ENCODE peak calls at places on chromosomes 2 and 18, in eight cellular contexts. One of them, this sample, is unnamed.

GRCh38 chr18:59233017-59233410 is 13.1 kb downstream of the GRP start:
- DNase-seq in non-pigmented ciliary epithelial cell: no peak
- DNase-seq in HEK293T: no peak
- DNase-seq in T-helper 1 cell: no peak
- DNase-seq in stimulated activated CD4-positive, alpha-beta T cell treated with anti-CD3 and anti-CD28 coated beads, Interleukin-1b, Interleukin-23, amount 100 ng/mL, for 1 hour: no peak
- DNase-seq in M059J: peak; percentile 94
- DNase-seq in HFFc6: peak; percentile 89
- DNase-seq in NCI-H1092 treated with DMSO at 0.1 percent for 48 hours: no peak
- DNase-seq in this sample: peak; percentile 71

GRCh38 chr2:26807788-26808460 is 22.1 kb downstream of the CENPA start:
- DNase-seq in non-pigmented ciliary epithelial cell: no peak
- DNase-seq in HEK293T: no peak
- DNase-seq in T-helper 1 cell: no peak
- DNase-seq in stimulated activated CD4-positive, alpha-beta T cell treated with anti-CD3 and anti-CD28 coated beads, Interleukin-1b, Interleukin-23, amount 100 ng/mL, for 1 hour: no peak
- DNase-seq in M059J: peak; percentile 51
- DNase-seq in HFFc6: no peak
- DNase-seq in NCI-H1092 treated with DMSO at 0.1 percent for 48 hours: no peak
- DNase-seq in this sample: no peak

GRCh38 chr2:32161296-32161695 is 4.4 kb upstream of the SLC30A6 start:
- DNase-seq in non-pigmented ciliary epithelial cell: no peak
- DNase-seq in HEK293T: no peak
- DNase-seq in T-helper 1 cell: no peak
- DNase-seq in stimulated activated CD4-positive, alpha-beta T cell treated with anti-CD3 and anti-CD28 coated beads, Interleukin-1b, Interleukin-23, amount 100 ng/mL, for 1 hour: no peak
- DNase-seq in M059J: no peak
- DNase-seq in HFFc6: no peak
- DNase-seq in NCI-H1092 treated with DMSO at 0.1 percent for 48 hours: no peak
- DNase-seq in this sample: no peak

GRCh38 chr2:189542145-189542882 is 38.3 kb downstream of the SLC40A1 start:
- DNase-seq in non-pigmented ciliary epithelial cell: no peak
- DNase-seq in HEK293T: no peak
- DNase-seq in T-helper 1 cell: no peak
- DNase-seq in stimulated activated CD4-positive, alpha-beta T cell treated with anti-CD3 and anti-CD28 coated beads, Interleukin-1b, Interleukin-23, amount 100 ng/mL, for 1 hour: no peak
- DNase-seq in M059J: peak; percentile 9
- DNase-seq in HFFc6: no peak
- DNase-seq in NCI-H1092 treated with DMSO at 0.1 percent for 48 hours: no peak
- DNase-seq in this sample: no peak

GRCh38 chr18:76494541-76495403 is at the start of gene ZNF516:
- DNase-seq in non-pigmented ciliary epithelial cell: no peak
- DNase-seq in HEK293T: no peak
- DNase-seq in T-helper 1 cell: no peak
- DNase-seq in stimulated activated CD4-positive, alpha-beta T cell treated with anti-CD3 and anti-CD28 coated beads, Interleukin-1b, Interleukin-23, amount 100 ng/mL, for 1 hour: no peak
- DNase-seq in M059J: peak; percentile 24
- DNase-seq in HFFc6: no peak
- DNase-seq in NCI-H1092 treated with DMSO at 0.1 percent for 48 hours: peak; percentile 67
- DNase-seq in this sample: no peak

GRCh38 chr2:71281950-71282349 is 49.6 kb upstream of the ZNF638 start:
- DNase-seq in non-pigmented ciliary epithelial cell: no peak
- DNase-seq in HEK293T: no peak
- DNase-seq in T-helper 1 cell: no peak
- DNase-seq in stimulated activated CD4-positive, alpha-beta T cell treated with anti-CD3 and anti-CD28 coated beads, Interleukin-1b, Interleukin-23, amount 100 ng/mL, for 1 hour: no peak
- DNase-seq in M059J: no peak
- DNase-seq in HFFc6: no peak
- DNase-seq in NCI-H1092 treated with DMSO at 0.1 percent for 48 hours: no peak
- DNase-seq in this sample: no peak

GRCh38 chr2:241942416-241943208 is 73.1 kb downstream of the RTP5 start:
- DNase-seq in non-pigmented ciliary epithelial cell: no peak
- DNase-seq in HEK293T: no peak
- DNase-seq in T-helper 1 cell: no peak
- DNase-seq in stimulated activated CD4-positive, alpha-beta T cell treated with anti-CD3 and anti-CD28 coated beads, Interleukin-1b, Interleukin-23, amount 100 ng/mL, for 1 hour: no peak
- DNase-seq in M059J: no peak
- DNase-seq in HFFc6: no peak
- DNase-seq in NCI-H1092 treated with DMSO at 0.1 percent for 48 hours: no peak
- DNase-seq in this sample: no peak

GRCh38 chr2:217776631-217777030 is 226.2 kb downstream of the TNS1 start:
- DNase-seq in non-pigmented ciliary epithelial cell: no peak
- DNase-seq in HEK293T: no peak
- DNase-seq in T-helper 1 cell: no peak
- DNase-seq in stimulated activated CD4-positive, alpha-beta T cell treated with anti-CD3 and anti-CD28 coated beads, Interleukin-1b, Interleukin-23, amount 100 ng/mL, for 1 hour: no peak
- DNase-seq in M059J: no peak
- DNase-seq in HFFc6: no peak
- DNase-seq in NCI-H1092 treated with DMSO at 0.1 percent for 48 hours: no peak
- DNase-seq in this sample: no peak

GRCh38 chr18:52572036-52572750 is 232.2 kb downstream of the DCC start:
- DNase-seq in non-pigmented ciliary epithelial cell: no peak
- DNase-seq in HEK293T: no peak
- DNase-seq in T-helper 1 cell: no peak
- DNase-seq in stimulated activated CD4-positive, alpha-beta T cell treated with anti-CD3 and anti-CD28 coated beads, Interleukin-1b, Interleukin-23, amount 100 ng/mL, for 1 hour: no peak
- DNase-seq in M059J: no peak
- DNase-seq in HFFc6: no peak
- DNase-seq in NCI-H1092 treated with DMSO at 0.1 percent for 48 hours: no peak
- DNase-seq in this sample: no peak

GRCh38 chr2:160367887-160368286 is 125.7 kb downstream of the RBMS1 start:
- DNase-seq in non-pigmented ciliary epithelial cell: peak; percentile 91
- DNase-seq in HEK293T: peak; percentile 14
- DNase-seq in T-helper 1 cell: no peak
- DNase-seq in stimulated activated CD4-positive, alpha-beta T cell treated with anti-CD3 and anti-CD28 coated beads, Interleukin-1b, Interleukin-23, amount 100 ng/mL, for 1 hour: no peak
- DNase-seq in M059J: peak; percentile 98
- DNase-seq in HFFc6: peak; percentile 92
- DNase-seq in NCI-H1092 treated with DMSO at 0.1 percent for 48 hours: no peak
- DNase-seq in this sample: peak; percentile 95

GRCh38 chr2:182863642-182864041 is 2.8 kb downstream of the FRZB start:
- DNase-seq in non-pigmented ciliary epithelial cell: no peak
- DNase-seq in HEK293T: no peak
- DNase-seq in T-helper 1 cell: no peak
- DNase-seq in stimulated activated CD4-positive, alpha-beta T cell treated with anti-CD3 and anti-CD28 coated beads, Interleukin-1b, Interleukin-23, amount 100 ng/mL, for 1 hour: no peak
- DNase-seq in M059J: no peak
- DNase-seq in HFFc6: no peak
- DNase-seq in NCI-H1092 treated with DMSO at 0.1 percent for 48 hours: no peak
- DNase-seq in this sample: no peak

GRCh38 chr18:37783771-37784170 is 218.2 kb upstream of the CELF4 start:
- DNase-seq in non-pigmented ciliary epithelial cell: no peak
- DNase-seq in HEK293T: no peak
- DNase-seq in T-helper 1 cell: no peak
- DNase-seq in stimulated activated CD4-positive, alpha-beta T cell treated with anti-CD3 and anti-CD28 coated beads, Interleukin-1b, Interleukin-23, amount 100 ng/mL, for 1 hour: no peak
- DNase-seq in M059J: no peak
- DNase-seq in HFFc6: no peak
- DNase-seq in NCI-H1092 treated with DMSO at 0.1 percent for 48 hours: no peak
- DNase-seq in this sample: no peak

GRCh38 chr2:122713800-122714199 is 958.3 kb downstream of the TSN start:
- DNase-seq in non-pigmented ciliary epithelial cell: no peak
- DNase-seq in HEK293T: no peak
- DNase-seq in T-helper 1 cell: no peak
- DNase-seq in stimulated activated CD4-positive, alpha-beta T cell treated with anti-CD3 and anti-CD28 coated beads, Interleukin-1b, Interleukin-23, amount 100 ng/mL, for 1 hour: no peak
- DNase-seq in M059J: no peak
- DNase-seq in HFFc6: no peak
- DNase-seq in NCI-H1092 treated with DMSO at 0.1 percent for 48 hours: no peak
- DNase-seq in this sample: no peak

GRCh38 chr18:37529296-37529695 is 36.3 kb downstream of the CELF4 start:
- DNase-seq in non-pigmented ciliary epithelial cell: no peak
- DNase-seq in HEK293T: no peak
- DNase-seq in T-helper 1 cell: no peak
- DNase-seq in stimulated activated CD4-positive, alpha-beta T cell treated with anti-CD3 and anti-CD28 coated beads, Interleukin-1b, Interleukin-23, amount 100 ng/mL, for 1 hour: no peak
- DNase-seq in M059J: no peak
- DNase-seq in HFFc6: no peak
- DNase-seq in NCI-H1092 treated with DMSO at 0.1 percent for 48 hours: no peak
- DNase-seq in this sample: no peak

GRCh38 chr2:85183481-85183880 is 50.3 kb downstream of the TCF7L1 start:
- DNase-seq in non-pigmented ciliary epithelial cell: peak; percentile 8
- DNase-seq in HEK293T: no peak
- DNase-seq in T-helper 1 cell: no peak
- DNase-seq in stimulated activated CD4-positive, alpha-beta T cell treated with anti-CD3 and anti-CD28 coated beads, Interleukin-1b, Interleukin-23, amount 100 ng/mL, for 1 hour: no peak
- DNase-seq in M059J: no peak
- DNase-seq in HFFc6: peak; percentile 50
- DNase-seq in NCI-H1092 treated with DMSO at 0.1 percent for 48 hours: no peak
- DNase-seq in this sample: no peak

GRCh38 chr18:6406910-6407470 is 7.7 kb downstream of the L3MBTL4 start:
- DNase-seq in non-pigmented ciliary epithelial cell: no peak
- DNase-seq in HEK293T: no peak
- DNase-seq in T-helper 1 cell: no peak
- DNase-seq in stimulated activated CD4-positive, alpha-beta T cell treated with anti-CD3 and anti-CD28 coated beads, Interleukin-1b, Interleukin-23, amount 100 ng/mL, for 1 hour: no peak
- DNase-seq in M059J: no peak
- DNase-seq in HFFc6: no peak
- DNase-seq in NCI-H1092 treated with DMSO at 0.1 percent for 48 hours: peak; percentile 12
- DNase-seq in this sample: no peak

GRCh38 chr2:135030826-135031225 is 16.4 kb downstream of the MAP3K19 start:
- DNase-seq in non-pigmented ciliary epithelial cell: no peak
- DNase-seq in HEK293T: peak; percentile 16
- DNase-seq in T-helper 1 cell: no peak
- DNase-seq in stimulated activated CD4-positive, alpha-beta T cell treated with anti-CD3 and anti-CD28 coated beads, Interleukin-1b, Interleukin-23, amount 100 ng/mL, for 1 hour: no peak
- DNase-seq in M059J: peak; percentile 35
- DNase-seq in HFFc6: peak; percentile 48
- DNase-seq in NCI-H1092 treated with DMSO at 0.1 percent for 48 hours: no peak
- DNase-seq in this sample: no peak

This sample was measured in GM04503.